ENCODE peak calls at places on chromosome 19, in eight cellular contexts. L is CD4-positive, alpha-beta T cell; P is psoas muscle; Y is cardiac muscle cell; I is lower leg skin; A is ascending aorta; E is pancreas; W is uterus. F is an unnamed sample.

GRCh38 chr19:39132344-39132969 is 6.9 kb downstream of the PAK4 start:
- DNase-seq in A (no peak), W (no peak), L (no peak), I (no peak), Y (no peak), P (no peak), E (no peak), F (no peak)

GRCh38 chr19:29476528-29476927 is 49.3 kb upstream of the VSTM2B start:
- DNase-seq in P (no peak), E (no peak), W (no peak), L (no peak), Y (no peak), I (no peak), A (no peak), F (no peak)

GRCh38 chr19:55519461-55520311 is 17.2 kb downstream of the SBK2 start:
- DNase-seq in W (no peak), L (no peak), A (no peak), I (no peak), E (no peak), P (no peak), Y (peak), F (peak)

GRCh38 chr19:47099576-47100050 is 14.0 kb downstream of the ZC3H4 start:
- DNase-seq in P (no peak), L (no peak), A (no peak), Y (no peak), E (no peak), W (no peak), I (no peak), F (no peak)

GRCh38 chr19:37963190-37963947 is 56.4 kb downstream of the SIPA1L3 start:
- DNase-seq in Y (peak), I (no peak), E (no peak), A (no peak), P (no peak), W (no peak), L (no peak), F (peak)

GRCh38 chr19:49894879-49895565 is 1.7 kb downstream of the IL4I1 start:
- DNase-seq in I (no peak), A (no peak), P (no peak), L (no peak), E (no peak), Y (no peak), W (no peak), F (no peak)

GRCh38 chr19:38386968-38387549 is 775 bp downstream of the GGN start:
- DNase-seq in Y (peak), P (peak), A (no peak), I (no peak), E (no peak), W (no peak), L (no peak), F (no peak)

GRCh38 chr19:42303101-42303464 is 659 bp upstream of the PAFAH1B3 start:
- DNase-seq in P (no peak), W (no peak), L (no peak), A (no peak), E (no peak), Y (no peak), I (no peak), F (no peak)

GRCh38 chr19:44585371-44586141 is 27.8 kb upstream of the IGSF23 start:
- DNase-seq in E (no peak), W (no peak), P (no peak), I (no peak), L (no peak), A (no peak), Y (peak), F (peak)

GRCh38 chr19:39224910-39225309 is 19.9 kb downstream of the IFNL3 start:
- DNase-seq in P (no peak), L (no peak), A (no peak), W (no peak), E (no peak), Y (no peak), I (no peak), F (no peak)

GRCh38 chr19:37981785-37982475 is 74.9 kb downstream of the SIPA1L3 start:
- DNase-seq in Y (no peak), E (no peak), P (no peak), I (no peak), A (no peak), L (no peak), W (no peak), F (no peak)

GRCh38 chr19:2055871-2056809 is 5.1 kb upstream of the MKNK2 start:
- DNase-seq in Y (peak), A (no peak), L (no peak), P (peak), W (peak), E (peak), I (peak), F (peak)

GRCh38 chr19:57320180-57321084 is at the start of gene ZNF543:
- DNase-seq in Y (peak), A (peak), P (peak), I (peak), E (peak), L (peak), W (peak), F (peak)

GRCh38 chr19:57068326-57068725 is 51.5 kb upstream of the USP29 start:
- DNase-seq in P (no peak), I (no peak), E (no peak), L (no peak), W (no peak), Y (no peak), A (no peak), F (no peak)

GRCh38 chr19:6838062-6838655 is 49.2 kb upstream of the ADGRE1 start:
- DNase-seq in Y (no peak), E (no peak), W (no peak), L (no peak), P (no peak), I (no peak), A (no peak), F (no peak)

GRCh38 chr19:36963262-36963661 is 47.1 kb downstream of the ZNF568 start:
- DNase-seq in E (no peak), L (no peak), P (no peak), I (no peak), W (no peak), A (no peak), Y (no peak), F (no peak)

GRCh38 chr19:35779033-35779432 is 3.7 kb downstream of the ARHGAP33 start:
- DNase-seq in L (no peak), P (no peak), I (no peak), E (no peak), A (no peak), Y (no peak), W (no peak), F (no peak)

GRCh38 chr19:6720369-6721112 is at the start of gene C3:
- DNase-seq in P (peak), Y (peak), A (peak), W (peak), L (no peak), E (peak), I (peak), F (peak)

GRCh38 chr19:28727133-28727834 is 485.7 kb downstream of the UQCRFS1 start:
- DNase-seq in W (no peak), P (no peak), I (no peak), E (no peak), A (no peak), L (peak), Y (peak), F (no peak)

DNA sequence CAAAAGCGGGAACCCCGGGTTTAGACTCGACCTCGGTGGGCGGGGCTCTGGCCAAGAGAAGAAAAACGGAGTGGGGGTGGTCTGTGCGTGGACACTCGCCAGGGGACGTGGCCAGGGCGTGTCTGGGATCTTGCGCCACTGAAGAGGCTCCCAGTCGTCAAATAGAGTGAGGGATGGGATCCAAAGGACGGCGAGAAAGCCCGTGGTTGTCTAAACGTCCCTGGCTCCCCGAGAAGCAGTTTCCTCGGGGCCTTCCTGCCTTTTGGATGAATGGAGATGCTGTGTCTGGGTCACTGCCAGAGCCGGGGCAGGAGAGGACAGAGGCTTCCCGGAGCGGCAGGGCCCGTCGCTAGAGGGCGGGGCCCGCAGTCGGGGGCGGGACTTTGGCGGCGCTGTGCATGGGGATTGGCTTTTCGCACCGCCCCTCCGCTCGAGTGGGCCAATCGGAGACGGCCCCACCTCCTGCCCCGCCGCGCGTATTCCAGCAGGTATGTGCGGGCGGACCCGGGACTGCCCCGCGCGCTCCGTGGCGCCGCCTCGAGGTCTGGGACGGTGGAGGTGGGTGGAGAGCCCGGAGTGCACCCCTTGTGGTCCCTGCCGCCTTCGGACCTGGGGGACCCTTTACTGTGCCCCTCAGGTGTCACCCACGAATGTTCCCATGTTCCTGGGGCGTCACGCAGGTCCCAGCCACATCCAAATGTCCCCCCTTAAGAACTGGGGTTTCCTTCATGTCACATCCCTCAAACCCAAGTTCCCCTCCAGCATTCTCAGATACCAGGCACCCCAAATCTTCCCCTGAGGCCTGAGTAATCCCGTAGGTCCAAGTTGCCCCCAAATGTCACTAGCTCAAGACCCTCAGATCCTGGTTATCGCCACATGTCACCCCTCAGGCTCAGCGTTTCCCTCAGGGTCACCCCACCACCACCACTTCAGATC is 38.4 kb downstream of the ZSWIM4 start:
- DNase-seq in L (peak), E (peak), W (peak), A (peak), Y (peak), P (peak), I (peak), F (peak)
- TF ChIP-seq CTCF in L (peak), E (peak), W (peak), A (peak), Y (peak), P (peak), I (no peak), F (peak)

DNA sequence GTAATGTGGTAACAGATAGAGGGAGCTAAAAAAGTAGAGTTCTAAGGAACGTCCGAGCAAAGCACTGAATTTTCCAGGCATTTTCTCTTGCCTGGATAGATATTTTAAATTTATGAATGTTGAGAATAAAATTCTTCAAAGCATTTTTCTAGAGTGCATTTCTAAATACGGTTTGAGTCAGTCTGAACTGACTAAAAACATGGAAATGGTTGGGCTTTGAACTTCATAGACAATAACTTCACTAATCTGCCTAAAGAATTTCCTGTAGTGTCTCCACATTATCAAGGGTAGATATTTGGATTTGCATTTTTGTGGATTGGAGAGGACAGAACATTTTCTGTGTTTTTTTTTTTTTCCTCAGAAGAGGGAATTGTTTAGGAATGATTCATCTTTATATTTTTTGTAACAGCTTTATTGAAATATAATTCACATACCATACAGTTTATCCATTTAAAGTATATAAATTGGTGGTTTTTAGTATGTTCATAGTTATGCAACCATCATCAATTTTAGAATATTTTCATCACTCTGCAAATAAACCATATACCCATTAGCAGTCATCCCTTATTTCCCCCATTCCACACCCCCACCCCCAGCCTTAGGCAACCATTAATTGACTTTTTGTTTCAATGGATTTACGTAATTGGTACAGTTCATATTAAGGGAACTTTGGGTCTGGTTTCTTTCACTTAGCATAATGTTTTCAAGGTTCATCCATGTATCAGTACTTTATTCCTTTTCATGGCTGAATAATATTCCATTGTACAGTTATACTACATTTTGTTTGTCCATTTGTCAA is 20.7 kb downstream of the GARRE1 start:
- DNase-seq in Y (peak), I (no peak), A (no peak), E (no peak), P (no peak), W (no peak), L (no peak), F (peak)
- TF ChIP-seq CTCF in Y (no peak), I (no peak), A (no peak), E (no peak), P (no peak), W (no peak), L (no peak), F (peak)

DNA sequence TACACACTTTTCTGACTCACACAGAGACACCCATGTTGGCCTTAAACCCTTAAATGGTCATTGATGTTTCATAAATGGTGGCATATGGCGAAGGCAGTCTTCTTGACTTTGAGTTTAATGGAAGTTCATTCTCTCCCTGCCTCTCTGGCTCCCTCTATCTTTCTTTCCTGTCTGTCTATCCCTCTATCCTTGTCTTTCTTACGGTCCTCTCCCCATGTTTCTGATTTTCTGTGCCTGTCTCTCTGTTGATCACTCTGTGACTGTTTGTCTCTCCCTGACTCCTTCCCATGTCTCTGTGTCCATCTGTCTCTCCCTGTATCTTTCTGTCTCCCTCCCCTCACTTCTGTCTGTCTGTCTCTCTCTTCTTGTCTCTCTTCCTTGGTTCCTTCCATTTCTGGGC is 43.2 kb upstream of the SHKBP1 start:
- DNase-seq in P (no peak), I (no peak), W (no peak), A (no peak), L (no peak), Y (no peak), E (no peak), F (no peak)
- TF ChIP-seq CTCF in P (no peak), I (no peak), W (no peak), A (no peak), L (no peak), Y (peak), E (no peak), F (peak)

DNA sequence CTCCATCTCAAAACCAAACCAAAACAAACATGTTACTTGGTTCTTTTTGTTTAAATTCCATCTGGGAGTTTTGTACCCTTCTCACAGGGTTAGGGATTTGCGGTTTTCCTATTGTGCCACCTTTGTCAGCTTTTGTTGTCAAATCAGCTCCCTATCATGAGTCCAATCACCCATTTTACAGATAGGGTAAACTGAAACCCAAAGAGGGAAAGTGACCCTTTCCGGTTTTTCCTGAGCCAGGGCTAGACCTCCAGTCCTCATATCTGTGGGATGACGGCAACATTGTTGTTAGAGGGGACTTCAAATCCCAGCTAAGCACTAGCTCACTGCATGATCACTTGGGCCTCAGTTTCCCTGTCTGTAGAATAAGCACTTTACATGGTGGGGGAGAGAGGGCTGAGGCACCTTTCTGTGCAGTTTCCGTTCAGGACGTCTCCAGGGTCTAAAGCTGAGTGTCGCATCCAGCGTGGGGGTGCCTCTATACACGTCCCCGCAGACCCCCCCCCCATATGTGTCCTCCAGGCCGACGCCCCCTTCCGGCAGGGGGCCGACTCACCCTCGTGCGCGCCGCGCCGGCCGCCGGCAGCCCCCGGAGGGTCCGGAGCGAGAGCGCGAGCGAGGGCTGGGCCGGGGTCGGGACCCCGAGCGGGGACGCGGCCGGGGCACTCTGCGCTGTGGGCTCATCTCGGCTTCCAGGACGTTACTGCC is 3.9 kb downstream of the CCDC194 start:
- DNase-seq in I (no peak), A (no peak), P (no peak), L (no peak), W (no peak), E (no peak), Y (no peak), F (no peak)
- TF ChIP-seq CTCF in I (no peak), A (peak), P (no peak), L (no peak), W (no peak), E (no peak), Y (peak), F (peak)

GRCh38 chr19:46018729-46019251 is 4.1 kb downstream of the PGLYRP1 start:
- DNase-seq in W (no peak), I (no peak), A (no peak), E (no peak), P (no peak), Y (no peak), L (no peak), F (no peak)

GRCh38 chr19:46017874-46018675 is 4.8 kb downstream of the PGLYRP1 start:
- DNase-seq in I (no peak), Y (no peak), L (no peak), P (no peak), A (no peak), W (no peak), E (no peak), F (no peak)

GRCh38 chr19:46015961-46016425 is 6.9 kb downstream of the PGLYRP1 start:
- DNase-seq in E (no peak), W (no peak), I (no peak), P (no peak), L (no peak), Y (no peak), A (no peak), F (no peak)

GRCh38 chr19:46016426-46017094 is 6.3 kb downstream of the PGLYRP1 start:
- DNase-seq in I (peak), W (peak), A (peak), L (peak), Y (peak), E (peak), P (peak), F (peak)

DNA sequence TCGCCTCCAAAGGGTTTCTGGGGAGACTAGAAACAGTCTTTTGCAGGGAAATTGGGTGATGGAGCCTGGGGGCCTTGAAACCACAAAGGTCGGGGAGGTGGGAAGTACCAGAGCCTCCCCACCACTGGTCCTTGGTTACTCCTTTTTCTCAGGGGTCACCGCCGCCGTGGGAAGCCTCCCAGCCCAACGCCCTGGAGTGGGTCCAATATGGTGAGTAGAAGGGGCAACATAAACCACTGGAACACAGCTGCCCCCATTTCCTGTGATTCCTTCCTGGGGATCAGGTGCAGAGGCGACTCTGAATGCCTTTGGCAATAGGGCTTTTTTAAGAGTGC is 5.8 kb downstream of the PGLYRP1 start:
- DNase-seq in L (no peak), W (no peak), I (no peak), P (no peak), A (no peak), Y (no peak), E (no peak), F (no peak)
- TF ChIP-seq CTCF in L (peak), W (no peak), I (no peak), P (no peak), A (no peak), Y (no peak), E (peak), F (peak)

DNA sequence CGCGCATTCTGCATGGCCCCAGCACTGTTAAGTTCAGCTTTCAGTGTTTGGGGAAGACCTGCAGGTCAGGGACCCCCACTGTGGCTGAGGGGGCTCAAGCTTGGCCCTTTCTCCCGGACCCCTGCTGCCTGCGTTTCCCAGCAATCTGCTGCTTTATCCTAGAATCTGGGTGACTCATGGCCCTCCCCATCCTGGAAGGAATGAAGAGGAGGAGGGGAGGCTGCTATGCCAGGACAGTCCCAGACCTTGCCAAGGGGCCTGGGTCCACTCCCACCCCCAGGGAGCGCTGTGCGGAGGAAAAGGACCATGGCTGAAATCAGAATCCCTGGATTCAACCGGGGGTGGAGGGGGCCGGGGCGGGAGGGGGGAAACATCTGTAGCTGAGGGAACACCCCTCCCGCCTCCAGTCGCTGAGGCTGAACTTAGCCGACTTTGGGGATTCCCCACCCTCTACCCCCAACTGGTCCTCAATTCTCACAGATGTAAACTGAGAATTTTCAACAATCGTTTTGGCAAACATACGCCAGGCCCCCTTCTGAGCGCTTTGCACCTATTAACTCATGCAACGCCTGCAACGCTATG is 20.6 kb downstream of the ZNF114 start:
- DNase-seq in I (no peak), P (no peak), L (no peak), A (no peak), W (peak), Y (peak), E (no peak), F (peak)
- TF ChIP-seq CTCF in I (no peak), P (no peak), L (no peak), A (no peak), W (no peak), Y (peak), E (no peak), F (no peak)

DNA sequence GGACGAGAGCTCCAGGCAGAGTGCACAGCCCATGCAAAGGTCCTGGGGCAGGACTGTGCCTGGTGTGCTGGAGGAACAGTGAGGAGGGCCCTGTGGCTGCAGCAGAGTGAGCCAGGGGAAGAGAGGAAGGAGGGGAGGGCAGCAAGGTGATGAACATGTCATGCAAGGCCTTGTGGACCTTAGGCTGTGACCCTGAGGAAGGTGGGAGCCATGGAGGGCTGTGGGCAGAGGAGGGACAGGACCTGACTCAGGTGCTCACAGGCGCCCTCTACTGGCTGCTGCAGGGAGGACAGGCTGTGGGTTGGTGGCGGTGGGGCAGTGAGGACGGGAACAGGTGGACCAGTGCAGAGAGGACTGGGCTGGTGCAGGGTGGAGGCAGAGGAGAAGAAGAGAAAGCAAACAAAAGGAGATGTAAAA is 170.3 kb downstream of the PTPRS start:
- DNase-seq in I (no peak), L (peak), W (no peak), E (no peak), Y (no peak), P (no peak), A (no peak), F (no peak)
- TF ChIP-seq CTCF in I (no peak), L (peak), W (no peak), E (peak), Y (peak), P (peak), A (no peak), F (peak)